ENCODE peak calls at places on chromosomes 3 and 15, in ten cellular contexts. H is foreskin melanocyte; G is tibial artery; Z is upper lobe of right lung; E is stimulated activated CD8-positive, alpha-beta memory T cell treated with anti-CD3 and anti-CD28 coated beads, Interleukin-15, amount 100 ng/mL, for 1 hour; M is HAP-1; B is mucosa of descending colon; R is cerebellar nuclear complex; N is heart left ventricle; K is ACHN. L is an unnamed sample.

GRCh38 chr15:90552162-90552928 is 22.6 kb downstream of the CRTC3 start:
- DNase-seq in R (no peak), M (no peak), G (no peak), N (no peak), H (no peak), E (no peak), B (no peak), K (no peak), Z (no peak), L (no peak)

GRCh38 chr3:126402178-126402577 is 7.5 kb downstream of the CFAP100 start:
- DNase-seq in G (peak; percentile 39), H (no peak), N (no peak), B (no peak), M (no peak), R (no peak), K (no peak), E (no peak), Z (peak; percentile 38), L (no peak)

GRCh38 chr3:37149246-37149645 is 25.1 kb downstream of the LRRFIP2 start:
- DNase-seq in M (no peak), Z (peak; percentile 85), K (no peak), N (no peak), H (no peak), R (no peak), E (no peak), G (no peak), B (no peak), L (no peak)

GRCh38 chr15:70488002-70488605 is 275.3 kb downstream of the UACA start:
- DNase-seq in Z (peak; percentile 84), M (peak; percentile 63), R (no peak), K (peak; percentile 71), B (peak; percentile 86), E (peak; percentile 67), N (peak; percentile 59), G (peak; percentile 83), H (no peak), L (peak; percentile 80)

GRCh38 chr3:141371882-141372281 is 3.6 kb downstream of the ZBTB38 start:
- DNase-seq in M (no peak), E (no peak), Z (no peak), G (no peak), K (no peak), B (no peak), N (no peak), R (no peak), H (no peak), L (no peak)

GRCh38 chr3:183896184-183896583 is 11.5 kb upstream of the PARL start:
- DNase-seq in K (no peak), N (no peak), M (no peak), Z (no peak), R (no peak), E (no peak), G (no peak), B (no peak), H (no peak), L (no peak)

GRCh38 chr3:13119471-13120220 is 46.4 kb upstream of the IQSEC1 start:
- DNase-seq in E (no peak), N (no peak), B (no peak), Z (peak; percentile 50), M (no peak), H (no peak), K (no peak), R (no peak), G (peak; percentile 57), L (peak; percentile 59)

GRCh38 chr3:82940124-82940523 is 1178.7 kb upstream of the GBE1 start:
- DNase-seq in R (no peak), Z (peak; percentile 46), M (no peak), N (peak; percentile 18), K (no peak), E (no peak), G (peak; percentile 32), H (no peak), B (no peak), L (peak; percentile 45)

GRCh38 chr3:99410789-99411311 is 227.5 kb upstream of the COL8A1 start:
- DNase-seq in B (no peak), Z (no peak), M (no peak), E (no peak), N (no peak), K (no peak), R (no peak), H (peak; percentile 80), G (no peak), L (no peak)

GRCh38 chr3:52983336-52983807 is 62.5 kb downstream of the SFMBT1 start:
- DNase-seq in E (peak; percentile 29), G (no peak), R (no peak), K (no peak), H (no peak), N (no peak), Z (no peak), M (no peak), B (peak; percentile 36), L (no peak)

GRCh38 chr3:172367205-172368105 is 80.8 kb downstream of the GHSR start:
- DNase-seq in M (no peak), G (no peak), E (no peak), Z (no peak), K (peak; percentile 72), R (no peak), N (no peak), B (no peak), H (no peak), L (no peak)

GRCh38 chr3:86990734-86991481 is at the start of gene VGLL3:
- DNase-seq in B (peak; percentile 32), G (peak; percentile 92), Z (peak; percentile 84), M (peak; percentile 71), R (no peak), H (peak; percentile 11), K (peak; percentile 12), N (peak; percentile 62), E (no peak), L (peak; percentile 81)

GRCh38 chr15:69610264-69610663 is 157.6 kb downstream of the RPLP1 start:
- DNase-seq in R (no peak), K (no peak), G (no peak), B (no peak), Z (no peak), E (no peak), H (no peak), M (no peak), N (no peak), L (no peak)

GRCh38 chr3:12793701-12794100 is 2.8 kb upstream of the CAND2 start:
- DNase-seq in G (no peak), N (no peak), H (no peak), K (no peak), B (no peak), R (no peak), M (no peak), Z (peak; percentile 12), E (no peak), L (no peak)

GRCh38 chr3:61768284-61769012 is 207.1 kb downstream of the PTPRG start:
- DNase-seq in K (no peak), H (no peak), G (no peak), N (no peak), Z (no peak), R (no peak), B (peak; percentile 35), E (no peak), M (no peak), L (no peak)

L was measured in kidney.